ENCODE peak calls at places on chromosomes 2 and 18, in four cellular contexts. Q, K, V and R are unnamed samples.
A peak's percentile ranks its signal among the peaks of the same experiment; 100 is the strongest.

GRCh38 chr2:85796549-85797262 is 42.9 kb downstream of the ATOH8 start:
- DNase-seq in Q (no peak), K (peak; percentile 77), V (no peak), R (no peak)

GRCh38 chr2:109134741-109135571 is 6.0 kb downstream of the SH3RF3 start:
- DNase-seq in Q (no peak), K (no peak), V (no peak), R (no peak)

GRCh38 chr2:109607766-109608165 is 6.0 kb downstream of the SEPTIN10 start:
- DNase-seq in Q (no peak), K (no peak), V (no peak), R (no peak)

GRCh38 chr2:236633764-236634163 is 64.1 kb downstream of the ACKR3 start:
- DNase-seq in Q (no peak), K (no peak), V (no peak), R (no peak)

GRCh38 chr2:20282916-20283592 is 58.1 kb upstream of the SDC1 start:
- DNase-seq in Q (peak; percentile 4), K (peak; percentile 71), V (peak; percentile 38), R (peak; percentile 48)

GRCh38 chr2:212979799-212980198 is 171.6 kb downstream of the IKZF2 start:
- DNase-seq in Q (no peak), K (no peak), V (no peak), R (no peak)

GRCh38 chr2:158619496-158619895 is 162.7 kb downstream of the PKP4 start:
- DNase-seq in Q (peak; percentile 19), K (no peak), V (no peak), R (peak; percentile 39)

GRCh38 chr18:37364237-37364636 is 201.4 kb downstream of the CELF4 start:
- DNase-seq in Q (no peak), K (peak; percentile 6), V (peak; percentile 54), R (no peak)

GRCh38 chr2:200025717-200026116 is 70.3 kb downstream of the MAIP1 start:
- DNase-seq in Q (no peak), K (no peak), V (no peak), R (no peak)

GRCh38 chr2:166900700-166901099 is 12.4 kb downstream of the XIRP2 start:
- DNase-seq in Q (peak; percentile 5), K (no peak), V (no peak), R (peak; percentile 6)

GRCh38 chr18:6498265-6498664 is 83.6 kb upstream of the L3MBTL4 start:
- DNase-seq in Q (no peak), K (no peak), V (no peak), R (no peak)

GRCh38 chr18:45626330-45627203 is 11.3 kb downstream of the SLC14A2 start:
- DNase-seq in Q (no peak), K (no peak), V (no peak), R (peak; percentile 52)

GRCh38 chr2:205461678-205462665 is 220.3 kb upstream of the NRP2 start:
- DNase-seq in Q (no peak), K (no peak), V (no peak), R (no peak)

GRCh38 chr2:195543063-195543462 is 114.0 kb upstream of the SLC39A10 start:
- DNase-seq in Q (no peak), K (no peak), V (no peak), R (no peak)

GRCh38 chr2:163417596-163418337 is 318.0 kb downstream of the FIGN start:
- DNase-seq in Q (no peak), K (no peak), V (no peak), R (no peak)

GRCh38 chr2:194003911-194004310 is 1653.1 kb upstream of the SLC39A10 start:
- DNase-seq in Q (peak; percentile 30), K (no peak), V (no peak), R (no peak)

GRCh38 chr2:157894694-157895450 is 18.7 kb upstream of the ACVR1 start:
- DNase-seq in Q (peak; percentile 48), K (no peak), V (no peak), R (peak; percentile 15)